ENCODE peak calls at places on chromosomes 16 and 17, in four cellular contexts. P is lower lobe of right lung, M is psoas muscle, E is GM12865. H is an unnamed sample.

GRCh38 chr17:76734080-76734840 is 2.9 kb downstream of the SRSF2 start:
- DNase-seq in M (no peak), P (no peak), E (peak; percentile 37), H (peak; percentile 54)

GRCh38 chr17:73586921-73587680 is 57.1 kb downstream of the SDK2 start:
- DNase-seq in M (peak; percentile 28), P (no peak), E (no peak), H (no peak)

GRCh38 chr17:41695954-41696720 is 7.5 kb downstream of the EIF1 start:
- DNase-seq in E (peak; percentile 85), M (peak; percentile 59), P (no peak), H (peak; percentile 88)

GRCh38 chr16:54118846-54119245 is 167.7 kb downstream of the IRX3 start:
- DNase-seq in M (no peak), P (no peak), E (no peak), H (peak; percentile 43)

GRCh38 chr17:29292992-29293889 is 707 bp downstream of the NUFIP2 start:
- DNase-seq in M (peak; percentile 75), P (peak; percentile 80), E (peak; percentile 70), H (peak; percentile 58)

GRCh38 chr17:56979091-56979480 is 1.2 kb downstream of the SCPEP1 start:
- DNase-seq in M (no peak), E (peak; percentile 28), P (no peak), H (no peak)

GRCh38 chr17:70622382-70623260 is 453.3 kb downstream of the KCNJ2 start:
- DNase-seq in P (peak; percentile 51), M (peak; percentile 25), E (peak; percentile 14), H (peak; percentile 23)

GRCh38 chr17:83189673-83190385 is 110.4 kb downstream of the METRNL start:
- DNase-seq in M (peak; percentile 54), E (no peak), P (peak; percentile 83), H (peak; percentile 48)

GRCh38 chr16:15757630-15758251 is 99.1 kb downstream of the MYH11 start:
- DNase-seq in E (peak; percentile 10), P (no peak), M (no peak), H (no peak)

GRCh38 chr16:24846548-24847357 is 990 bp downstream of the SLC5A11 start:
- DNase-seq in P (no peak), E (no peak), M (no peak), H (no peak)

GRCh38 chr17:15963670-15964110 is 18.8 kb downstream of the ADORA2B start:
- DNase-seq in M (no peak), P (no peak), E (no peak), H (peak; percentile 56)

GRCh38 chr16:77574867-77575619 is 140.2 kb upstream of the ADAMTS18 start:
- DNase-seq in M (peak; percentile 37), E (no peak), P (no peak), H (peak; percentile 60)

GRCh38 chr17:4362141-4362540 is 4.3 kb downstream of the UBE2G1 start:
- DNase-seq in P (no peak), E (no peak), M (no peak), H (peak; percentile 19)
- TF ChIP-seq CTCF in P (no peak), E (no peak), M (no peak), H (peak; percentile 9)

GRCh38 chr17:48150602-48151001 is 43.0 kb downstream of the SNX11 start:
- DNase-seq in P (no peak), M (no peak), E (no peak), H (no peak)

GRCh38 chr17:48153711-48154642 is 46.4 kb downstream of the SNX11 start:
- DNase-seq in E (peak; percentile 47), M (no peak), P (no peak), H (peak; percentile 60)

GRCh38 chr17:48161127-48161905 is 53.8 kb downstream of the SNX11 start:
- DNase-seq in E (no peak), P (no peak), M (no peak), H (no peak)

GRCh38 chr17:48160177-48160967 is 52.8 kb downstream of the SNX11 start:
- DNase-seq in P (no peak), M (no peak), E (no peak), H (no peak)

DNA sequence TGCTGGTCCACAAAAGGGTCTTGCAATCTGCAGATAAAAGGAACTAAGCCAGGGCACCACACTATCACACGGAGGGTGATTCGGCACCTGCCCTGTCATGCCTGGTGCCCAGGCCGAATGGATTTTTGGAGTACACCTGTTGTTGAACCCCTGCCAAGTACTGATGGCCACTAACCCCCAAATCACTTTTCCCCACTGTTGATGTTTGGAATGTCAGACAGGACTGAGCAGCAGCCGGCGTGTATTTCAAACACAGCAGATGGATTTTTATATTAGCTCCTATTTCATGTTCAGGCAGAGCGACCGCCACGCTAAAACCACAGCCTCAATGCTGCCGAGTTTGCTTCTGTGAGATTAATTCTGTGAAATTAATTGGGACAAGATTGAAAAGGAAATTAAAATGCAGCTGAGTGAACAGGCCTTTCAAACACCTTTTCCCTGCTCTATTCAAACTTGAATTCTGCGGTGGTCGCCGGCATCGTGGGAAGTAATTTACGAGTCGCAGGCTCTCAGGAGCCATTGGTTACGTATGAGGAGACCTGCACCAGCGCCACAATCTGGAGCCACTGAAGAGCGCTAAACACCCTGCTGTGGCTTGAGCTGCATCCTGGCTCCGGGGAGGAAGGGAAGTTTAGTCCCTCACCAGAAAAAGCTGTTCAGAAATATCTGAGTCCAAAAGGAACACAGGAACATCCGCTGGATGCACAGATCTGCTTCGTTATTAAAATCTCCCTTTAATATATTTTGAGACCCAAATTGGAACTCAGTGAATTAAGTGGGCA is 48.5 kb downstream of the SNX11 start:
- DNase-seq in M (no peak), P (no peak), E (no peak), H (no peak)
- H3K4me3 ChIP-seq in M (no peak overlapping the region), P (no peak overlapping the region), E (no peak overlapping the region), H (no peak overlapping the region)

DNA sequence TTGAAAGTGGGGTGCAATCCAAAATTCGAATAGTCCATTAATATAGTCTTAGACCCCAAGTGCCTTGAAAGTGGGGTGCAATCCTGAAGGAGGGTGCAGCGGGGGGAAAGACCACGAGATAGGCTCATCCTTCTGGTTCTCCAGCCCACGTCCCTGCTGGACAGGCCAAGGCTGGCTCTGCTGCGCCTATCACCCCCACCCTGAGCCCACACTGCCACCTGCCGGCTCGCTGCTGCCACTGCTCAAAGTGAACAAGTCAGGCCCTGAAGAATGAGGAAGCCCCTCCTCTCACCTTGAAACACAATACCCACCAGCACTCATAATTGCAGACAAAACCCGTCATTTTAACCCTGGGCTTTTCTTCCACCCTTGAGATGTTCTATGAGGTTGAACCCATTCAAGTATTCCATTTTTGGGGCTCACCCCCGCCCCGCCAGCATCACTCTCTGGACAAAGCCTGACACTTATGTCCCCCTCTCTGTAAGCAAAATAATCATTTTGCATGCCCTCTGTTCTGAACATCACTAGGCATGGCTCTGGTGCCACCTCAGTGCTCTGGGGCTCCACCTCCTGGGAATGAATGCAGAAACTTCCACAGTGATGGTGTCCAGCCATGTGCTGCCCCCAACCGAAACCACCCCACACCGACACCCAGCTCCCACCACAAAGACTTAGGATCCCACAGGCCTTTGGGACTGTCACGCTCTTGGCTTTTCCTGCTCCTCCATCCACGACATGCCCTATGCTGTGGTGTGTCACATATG is 56.8 kb downstream of the BEAN1 start:
- DNase-seq in E (peak; percentile 72), P (peak; percentile 87), M (peak; percentile 77), H (peak; percentile 78)
- TF ChIP-seq CTCF in E (peak; percentile 98), P (peak; percentile 93), M (peak; percentile 86), H (peak; percentile 99)

GRCh38 chr17:7887038-7887481 is 1.5 kb upstream of the CHD3 start:
- DNase-seq in E (no peak), M (no peak), P (no peak), H (no peak)

GRCh38 chr17:7888184-7888920 is at the start of gene CHD3:
- DNase-seq in M (no peak), P (no peak), E (no peak), H (peak; percentile 26)

GRCh38 chr17:7887482-7888183 is 956 bp upstream of the CHD3 start:
- DNase-seq in M (peak; percentile 90), P (peak; percentile 95), E (peak; percentile 71), H (peak; percentile 98)

GRCh38 chr17:7886227-7887037 is 2.2 kb upstream of the CHD3 start:
- DNase-seq in E (peak; percentile 13), M (no peak), P (no peak), H (peak; percentile 28)

DNA sequence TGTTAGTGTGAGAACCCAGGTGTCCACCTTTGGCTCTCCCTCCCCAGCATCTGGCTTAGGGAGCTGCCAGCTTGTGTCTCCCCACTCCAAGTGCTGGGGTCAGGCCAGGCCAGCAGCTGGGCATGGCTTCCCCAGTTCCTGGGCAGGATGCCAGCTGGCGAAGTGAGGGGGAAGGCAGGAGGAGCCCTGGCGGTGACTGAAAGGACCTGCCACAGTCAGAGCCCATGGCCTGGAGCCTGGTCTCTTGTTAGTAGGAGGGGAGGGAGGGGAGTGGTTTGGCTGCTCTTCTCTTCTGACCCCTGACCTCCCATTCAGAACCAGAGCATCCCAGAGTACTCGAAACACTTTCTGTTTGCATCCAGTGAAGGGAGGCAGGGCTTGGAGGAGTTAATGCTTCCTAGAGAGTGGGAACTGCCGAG is 586 bp downstream of the CHD3 start:
- DNase-seq in E (peak; percentile 45), P (peak; percentile 97), M (peak; percentile 97), H (peak; percentile 91)
- H3K4me3 ChIP-seq in E (no peak overlapping the region), P (peak overlapping the region; percentile 15), M (peak overlapping the region; percentile 28), H (no peak overlapping the region)

DNA sequence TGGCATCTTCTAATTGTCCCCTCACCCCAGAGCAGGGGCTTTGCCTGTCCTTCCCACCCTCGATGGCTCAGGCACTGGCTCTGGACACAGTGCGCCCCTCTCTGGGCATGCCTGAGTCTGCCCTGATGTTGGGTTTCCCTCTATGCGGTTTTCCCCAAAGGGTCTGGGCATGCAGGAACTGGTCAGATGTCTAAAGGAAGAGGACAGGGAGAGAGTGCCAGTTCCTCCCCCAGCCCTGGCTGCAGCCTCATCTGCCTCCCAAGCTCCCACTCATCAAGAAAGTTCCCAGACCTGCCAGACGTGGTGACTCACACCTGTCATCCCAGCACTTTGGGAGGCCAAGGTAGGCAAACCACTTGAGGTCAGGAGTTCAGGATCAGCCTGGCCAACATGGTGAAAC is 41.3 kb upstream of the PABPN1L start:
- DNase-seq in M (no peak), P (no peak), E (no peak), H (peak; percentile 25)
- TF ChIP-seq CTCF in M (no peak), P (no peak), E (no peak), H (no peak)

GRCh38 chr17:37744961-37745800 is at the start of gene HNF1B:
- DNase-seq in E (peak; percentile 68), M (no peak), P (peak; percentile 59), H (no peak)
- H3K4me3 ChIP-seq in E (peak within 1 kb of the TSS; percentile 54), M (peak within 1 kb of the TSS; percentile 60), P (peak within 1 kb of the TSS; percentile 56), H (no peak within 1 kb of the TSS)

DNA sequence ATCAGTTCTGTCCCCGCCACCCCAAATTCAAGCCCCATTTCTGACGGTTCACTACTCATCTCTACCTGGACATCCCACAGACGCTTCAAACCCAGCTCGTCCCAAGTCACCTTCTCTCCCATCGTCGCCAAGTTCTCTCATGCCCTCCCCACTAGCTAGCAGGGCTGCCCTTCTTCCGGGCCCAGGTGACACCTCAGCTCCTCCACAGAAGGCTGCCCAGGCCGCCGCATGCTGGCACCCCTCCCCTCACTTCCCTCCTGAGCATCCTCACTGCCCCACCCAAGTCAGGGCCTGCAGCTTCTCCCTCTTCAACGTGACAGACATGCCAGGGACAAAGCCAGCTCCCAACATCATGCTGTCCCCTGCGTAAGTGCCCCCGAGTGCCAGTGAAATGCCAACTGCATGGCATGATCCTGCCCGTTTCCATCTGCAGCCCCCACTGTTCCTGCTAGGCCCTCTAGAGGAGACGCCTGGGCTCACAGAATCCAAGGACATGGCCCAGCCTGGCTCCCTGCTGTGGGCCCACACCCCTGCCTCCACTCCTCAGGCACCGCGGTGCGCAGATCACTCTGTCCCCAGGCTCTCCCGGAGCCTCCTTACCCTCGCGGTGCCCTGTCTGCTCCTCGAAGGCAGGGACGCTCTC is 5.9 kb downstream of the CYB561 start:
- DNase-seq in M (no peak), E (no peak), P (no peak), H (no peak)
- TF ChIP-seq CTCF in M (no peak), E (no peak), P (no peak), H (no peak)

GRCh38 chr17:40557531-40558299 is 7.6 kb downstream of the CCR7 start:
- DNase-seq in P (no peak), M (no peak), E (peak; percentile 3), H (peak; percentile 77)
- H3K4me3 ChIP-seq in P (peak overlapping the region; percentile 22), M (peak overlapping the region; percentile 35), E (no peak overlapping the region), H (peak overlapping the region; percentile 2)

GRCh38 chr16:83211711-83212110 is 584.9 kb downstream of the CDH13 start:
- DNase-seq in E (no peak), M (no peak), P (no peak), H (no peak)
- TF ChIP-seq CTCF in E (no peak), M (no peak), P (no peak), H (no peak)

H was measured in cardiac fibroblast.